ENCODE peak calls at places on chromosomes 2 and 18, in ten cellular contexts. R is A549, O is AG09309, I is colonic mucosa, D is transverse colon, K is heart left ventricle, N is hepatocyte, W is spleen, F is cardiac fibroblast, G is AG04449. L is an unnamed sample.

GRCh38 chr2:235468978-235469694 is 24.7 kb upstream of the AGAP1 start:
- DNase-seq in D (peak), N (peak), I (peak), K (no peak), R (peak), W (no peak), F (peak), G (peak), O (peak), L (no peak)

GRCh38 chr2:18484625-18485024 is 75.8 kb downstream of the RDH14 start:
- DNase-seq in N (no peak), O (no peak), I (no peak), W (no peak), R (no peak), D (no peak), G (no peak), K (no peak), F (peak), L (no peak)

GRCh38 chr2:175025946-175026345 is 20.8 kb upstream of the CHN1 start:
- DNase-seq in I (no peak), N (no peak), K (no peak), R (no peak), F (peak), G (no peak), O (peak), D (no peak), W (no peak), L (no peak)

GRCh38 chr2:204228169-204228940 is 291.8 kb downstream of the ICOS start:
- DNase-seq in I (no peak), G (no peak), O (no peak), D (no peak), K (no peak), R (no peak), W (no peak), F (no peak), N (no peak), L (no peak)

GRCh38 chr2:39023649-39024048 is 97.2 kb downstream of the SOS1 start:
- DNase-seq in D (no peak), R (no peak), G (no peak), O (no peak), I (no peak), K (no peak), W (no peak), F (no peak), N (no peak), L (no peak)

GRCh38 chr2:100606332-100606731 is 43.5 kb downstream of the PDCL3 start:
- DNase-seq in G (no peak), O (no peak), I (no peak), D (no peak), R (no peak), F (no peak), K (no peak), N (no peak), W (no peak), L (no peak)

GRCh38 chr18:63540131-63540530 is 2.0 kb upstream of the SERPINB12 start:
- DNase-seq in O (peak), D (no peak), G (peak), N (no peak), I (no peak), W (no peak), F (peak), K (no peak), R (no peak), L (no peak)

GRCh38 chr2:12502759-12503158 is 214.0 kb upstream of the TRIB2 start:
- DNase-seq in G (peak), W (no peak), N (no peak), K (no peak), F (no peak), I (no peak), O (peak), R (no peak), D (no peak), L (peak)

GRCh38 chr2:25566094-25566493 is 107.3 kb downstream of the DTNB start:
- DNase-seq in G (no peak), W (no peak), K (no peak), O (no peak), N (no peak), D (no peak), I (no peak), F (no peak), R (no peak), L (no peak)

DNA sequence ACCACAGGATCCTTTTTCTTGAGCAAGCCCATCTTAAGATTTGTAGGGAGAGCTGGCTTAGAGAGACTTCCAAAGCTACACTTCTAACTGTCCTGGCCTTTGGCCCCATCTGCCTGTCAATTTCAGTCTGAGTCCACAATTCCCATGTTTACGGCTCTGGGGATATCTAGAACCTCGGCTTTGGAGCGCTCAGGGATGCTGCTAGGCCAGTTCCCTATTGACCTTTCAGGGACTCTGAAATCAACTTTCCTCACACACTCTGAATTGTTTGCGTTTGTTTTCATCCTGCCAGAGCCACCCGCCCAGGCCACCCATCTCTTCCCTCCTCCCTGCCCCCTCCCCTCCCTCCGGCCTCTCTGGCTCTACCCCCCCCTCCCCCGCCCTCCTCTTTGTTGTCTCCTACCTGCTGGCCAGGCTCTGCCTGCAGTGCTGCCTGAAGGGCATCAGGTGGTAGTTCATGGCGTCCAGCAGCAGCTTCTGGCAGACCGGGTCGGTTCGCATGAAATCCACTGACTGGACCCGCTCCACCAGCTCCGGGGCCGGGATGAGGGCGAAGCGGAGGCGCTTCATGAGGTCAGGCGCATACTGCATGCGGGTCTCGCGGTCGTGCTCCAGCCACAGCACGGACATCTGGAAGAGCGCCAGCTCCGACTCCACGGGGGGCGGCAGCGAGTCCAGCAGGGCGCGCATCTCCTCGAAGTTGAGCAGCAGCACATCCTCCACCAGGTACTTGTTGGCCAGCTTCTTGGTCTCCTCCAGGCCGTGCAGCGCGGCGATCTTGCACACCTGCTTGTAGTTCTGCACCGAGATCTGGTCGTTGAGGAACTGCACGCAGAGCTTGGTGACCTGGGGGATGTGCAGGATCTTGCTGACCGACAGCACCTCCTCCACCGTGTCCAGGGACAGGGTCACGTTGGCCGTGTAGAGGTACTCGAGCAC is 3.3 kb downstream of the KLHL14 start:
- DNase-seq in G (no peak), K (no peak), W (peak), I (peak), D (no peak), F (no peak), O (no peak), N (peak), R (no peak), L (peak)
- TF ChIP-seq CTCF in G (no peak), K (no peak), W (no peak), I (no peak), D (no peak), F (no peak), O (no peak), N (no peak), R (no peak), L (no peak)

GRCh38 chr18:36830141-36830495 is 1.2 kb downstream of the KIAA1328 start:
- DNase-seq in I (no peak), O (no peak), D (no peak), R (no peak), K (no peak), N (no peak), W (no peak), G (no peak), F (no peak), L (no peak)
- H3K4me3 ChIP-seq in I (no peak), O (peak), D (no peak), R (peak), K (peak), N (peak), W (peak), G (peak), F (peak), L (peak)

GRCh38 chr2:71482055-71482454 is 28.7 kb downstream of the DYSF start:
- DNase-seq in K (no peak), F (no peak), R (no peak), O (no peak), D (no peak), G (no peak), N (no peak), W (no peak), I (no peak), L (no peak)

GRCh38 chr2:71483246-71483645 is 29.9 kb downstream of the DYSF start:
- DNase-seq in W (peak), G (no peak), D (no peak), O (no peak), I (no peak), F (no peak), K (no peak), N (no peak), R (no peak), L (no peak)

GRCh38 chr2:71478806-71479205 is 25.4 kb downstream of the DYSF start:
- DNase-seq in N (no peak), F (no peak), D (no peak), K (no peak), R (no peak), W (peak), I (no peak), O (no peak), G (no peak), L (no peak)

GRCh38 chr2:71479261-71479660 is 25.9 kb downstream of the DYSF start:
- DNase-seq in I (no peak), F (no peak), G (no peak), W (peak), N (no peak), K (no peak), R (no peak), O (no peak), D (no peak), L (no peak)

GRCh38 chr2:71481111-71481510 is 27.8 kb downstream of the DYSF start:
- DNase-seq in W (peak), O (no peak), N (no peak), D (no peak), R (no peak), F (no peak), I (no peak), K (no peak), G (no peak), L (no peak)
- TF ChIP-seq CTCF in W (no peak), O (no peak), N (no peak), D (no peak), R (no peak), F (no peak), I (no peak), K (no peak), G (no peak), L (no peak)

GRCh38 chr2:144239726-144240125 is 280.2 kb downstream of the ZEB2 start:
- DNase-seq in G (no peak), K (no peak), N (no peak), I (no peak), R (no peak), W (no peak), D (no peak), O (no peak), F (no peak), L (no peak)
- H3K4me3 ChIP-seq in G (no peak), K (no peak), N (no peak), I (no peak), R (no peak), W (no peak), D (no peak), O (no peak), F (no peak), L (no peak)

DNA sequence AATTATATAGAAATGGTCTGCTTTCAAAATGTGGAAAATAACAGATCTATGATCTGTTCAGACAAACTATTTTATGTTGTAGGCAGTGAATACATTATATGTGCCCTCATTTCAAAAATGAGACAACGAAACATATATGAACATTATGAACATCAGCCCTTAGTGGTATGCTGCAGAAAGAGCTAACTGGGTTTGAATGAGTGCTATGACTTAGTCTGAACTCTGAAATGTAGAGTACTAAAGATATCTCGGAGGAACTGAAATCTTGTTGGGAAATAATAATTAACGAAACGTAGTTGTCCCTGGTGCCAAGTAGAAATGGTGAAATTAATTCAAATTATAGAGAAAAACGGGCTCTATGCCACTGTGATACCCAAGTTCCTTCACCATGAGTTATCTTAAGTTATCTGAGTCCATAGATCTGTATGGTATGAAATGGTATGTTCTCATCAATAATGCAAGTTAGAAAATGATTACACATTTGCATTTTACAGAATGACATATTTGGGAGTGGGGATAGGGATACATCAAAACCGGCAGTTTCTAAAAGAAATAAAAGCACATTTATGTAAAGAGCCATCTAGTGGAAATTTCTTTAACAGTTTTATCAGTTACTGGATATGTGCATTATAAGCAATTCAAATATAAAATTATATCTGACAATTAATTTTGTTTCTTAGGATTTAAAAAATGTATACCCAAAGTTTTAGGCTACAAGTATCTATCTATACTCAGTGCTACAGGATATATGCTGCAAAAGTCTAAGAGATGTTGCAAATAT is 26.7 kb downstream of the STARD6 start:
- DNase-seq in F (no peak), K (no peak), I (no peak), R (no peak), D (no peak), W (no peak), N (no peak), O (no peak), G (no peak), L (no peak)
- TF ChIP-seq CTCF in F (peak), K (no peak), I (no peak), R (peak), D (no peak), W (no peak), N (peak), O (peak), G (no peak), L (no peak)

GRCh38 chr2:126663184-126663963 is 7.4 kb downstream of the GYPC start:
- DNase-seq in F (no peak), O (no peak), G (no peak), R (no peak), D (no peak), I (no peak), N (no peak), K (no peak), W (no peak), L (peak)

GRCh38 chr2:126664234-126664633 is 8.3 kb downstream of the GYPC start:
- DNase-seq in D (peak), K (no peak), N (no peak), W (no peak), R (no peak), I (no peak), G (no peak), F (no peak), O (no peak), L (peak)

GRCh38 chr2:126665483-126665882 is 9.5 kb downstream of the GYPC start:
- DNase-seq in I (no peak), D (no peak), O (no peak), R (no peak), F (no peak), G (no peak), W (no peak), N (no peak), K (no peak), L (no peak)

GRCh38 chr2:126666003-126666402 is 10.0 kb downstream of the GYPC start:
- DNase-seq in K (no peak), F (no peak), I (no peak), R (no peak), W (no peak), O (no peak), N (no peak), D (no peak), G (no peak), L (no peak)

GRCh38 chr2:126664639-126665038 is 8.7 kb downstream of the GYPC start:
- DNase-seq in K (no peak), O (no peak), N (no peak), R (no peak), W (no peak), F (no peak), D (no peak), G (no peak), I (no peak), L (peak)
- H3K4me3 ChIP-seq in K (no peak), O (no peak), N (no peak), R (no peak), W (no peak), F (no peak), D (no peak), G (no peak), I (no peak), L (peak)

L was measured in GM12865.